ENCODE peak calls at places on chromosomes 16 and 17, in ten cellular contexts. One of them, this sample, is unnamed.

GRCh38 chr17:55699178-55699865 is 23.3 kb downstream of the TMEM100 start:
- DNase-seq in NCI-H2029: peak
- DNase-seq in nephron progenitor cell: no peak
- DNase-seq in NCI-H510A treated with DMSO at 0.1 percent for 48 hours: peak
- DNase-seq in Right ventricle myocardium superior: no peak
- DNase-seq in tibial artery: no peak
- DNase-seq in endothelial cell: no peak
- DNase-seq in neuronal stem cell: no peak
- DNase-seq in activated CD8-positive, alpha-beta T cell treated with anti-CD3 and anti-CD28 coated beads, Interleukin-2, amount 10 ng/mL, durations not matched to agents 7 days and 5 days: no peak
- DNase-seq in GM23338: no peak
- DNase-seq in this sample: no peak

GRCh38 chr17:52035336-52035915 is 123.1 kb downstream of the CA10 start:
- DNase-seq in NCI-H2029: peak
- DNase-seq in nephron progenitor cell: no peak
- DNase-seq in NCI-H510A treated with DMSO at 0.1 percent for 48 hours: no peak
- DNase-seq in Right ventricle myocardium superior: no peak
- DNase-seq in tibial artery: no peak
- DNase-seq in endothelial cell: no peak
- DNase-seq in neuronal stem cell: no peak
- DNase-seq in activated CD8-positive, alpha-beta T cell treated with anti-CD3 and anti-CD28 coated beads, Interleukin-2, amount 10 ng/mL, durations not matched to agents 7 days and 5 days: no peak
- DNase-seq in GM23338: no peak
- DNase-seq in this sample: no peak

GRCh38 chr17:79602621-79603020 is 8.2 kb downstream of the RBFOX3 start:
- DNase-seq in NCI-H2029: no peak
- DNase-seq in nephron progenitor cell: no peak
- DNase-seq in NCI-H510A treated with DMSO at 0.1 percent for 48 hours: no peak
- DNase-seq in Right ventricle myocardium superior: no peak
- DNase-seq in tibial artery: no peak
- DNase-seq in endothelial cell: no peak
- DNase-seq in neuronal stem cell: no peak
- DNase-seq in activated CD8-positive, alpha-beta T cell treated with anti-CD3 and anti-CD28 coated beads, Interleukin-2, amount 10 ng/mL, durations not matched to agents 7 days and 5 days: no peak
- DNase-seq in GM23338: no peak
- DNase-seq in this sample: no peak

GRCh38 chr17:38730526-38731379 is 612 bp downstream of the CISD3 start:
- DNase-seq in NCI-H2029: peak
- DNase-seq in nephron progenitor cell: peak
- DNase-seq in NCI-H510A treated with DMSO at 0.1 percent for 48 hours: peak
- DNase-seq in Right ventricle myocardium superior: peak
- DNase-seq in tibial artery: peak
- DNase-seq in endothelial cell: no peak
- DNase-seq in neuronal stem cell: no peak
- DNase-seq in activated CD8-positive, alpha-beta T cell treated with anti-CD3 and anti-CD28 coated beads, Interleukin-2, amount 10 ng/mL, durations not matched to agents 7 days and 5 days: peak
- DNase-seq in GM23338: peak
- DNase-seq in this sample: peak

GRCh38 chr17:51045616-51046526 is 74.8 kb downstream of the SPAG9 start:
- DNase-seq in NCI-H2029: no peak
- DNase-seq in nephron progenitor cell: no peak
- DNase-seq in NCI-H510A treated with DMSO at 0.1 percent for 48 hours: no peak
- DNase-seq in Right ventricle myocardium superior: no peak
- DNase-seq in tibial artery: no peak
- DNase-seq in endothelial cell: no peak
- DNase-seq in neuronal stem cell: peak
- DNase-seq in activated CD8-positive, alpha-beta T cell treated with anti-CD3 and anti-CD28 coated beads, Interleukin-2, amount 10 ng/mL, durations not matched to agents 7 days and 5 days: no peak
- DNase-seq in GM23338: peak
- DNase-seq in this sample: no peak

GRCh38 chr16:2458887-2459646 is 842 bp upstream of the TEDC2 start:
- DNase-seq in NCI-H2029: no peak
- DNase-seq in nephron progenitor cell: no peak
- DNase-seq in NCI-H510A treated with DMSO at 0.1 percent for 48 hours: no peak
- DNase-seq in Right ventricle myocardium superior: no peak
- DNase-seq in tibial artery: no peak
- DNase-seq in endothelial cell: no peak
- DNase-seq in neuronal stem cell: no peak
- DNase-seq in activated CD8-positive, alpha-beta T cell treated with anti-CD3 and anti-CD28 coated beads, Interleukin-2, amount 10 ng/mL, durations not matched to agents 7 days and 5 days: no peak
- DNase-seq in GM23338: peak
- DNase-seq in this sample: no peak

GRCh38 chr16:59195242-59195641 is 461.1 kb upstream of the GOT2 start:
- DNase-seq in NCI-H2029: no peak
- DNase-seq in nephron progenitor cell: no peak
- DNase-seq in NCI-H510A treated with DMSO at 0.1 percent for 48 hours: no peak
- DNase-seq in Right ventricle myocardium superior: no peak
- DNase-seq in tibial artery: no peak
- DNase-seq in endothelial cell: no peak
- DNase-seq in neuronal stem cell: no peak
- DNase-seq in activated CD8-positive, alpha-beta T cell treated with anti-CD3 and anti-CD28 coated beads, Interleukin-2, amount 10 ng/mL, durations not matched to agents 7 days and 5 days: no peak
- DNase-seq in GM23338: no peak
- DNase-seq in this sample: no peak

GRCh38 chr16:86753399-86753798 is 175.1 kb downstream of the FOXL1 start:
- DNase-seq in NCI-H2029: no peak
- DNase-seq in nephron progenitor cell: no peak
- DNase-seq in NCI-H510A treated with DMSO at 0.1 percent for 48 hours: no peak
- DNase-seq in Right ventricle myocardium superior: no peak
- DNase-seq in tibial artery: peak
- DNase-seq in endothelial cell: no peak
- DNase-seq in neuronal stem cell: no peak
- DNase-seq in activated CD8-positive, alpha-beta T cell treated with anti-CD3 and anti-CD28 coated beads, Interleukin-2, amount 10 ng/mL, durations not matched to agents 7 days and 5 days: no peak
- DNase-seq in GM23338: no peak
- DNase-seq in this sample: no peak

GRCh38 chr17:38605852-38606645 is at the start of gene SRCIN1:
- DNase-seq in NCI-H2029: peak
- DNase-seq in nephron progenitor cell: peak
- DNase-seq in NCI-H510A treated with DMSO at 0.1 percent for 48 hours: peak
- DNase-seq in Right ventricle myocardium superior: peak
- DNase-seq in tibial artery: no peak
- DNase-seq in endothelial cell: peak
- DNase-seq in neuronal stem cell: peak
- DNase-seq in activated CD8-positive, alpha-beta T cell treated with anti-CD3 and anti-CD28 coated beads, Interleukin-2, amount 10 ng/mL, durations not matched to agents 7 days and 5 days: peak
- DNase-seq in GM23338: peak
- DNase-seq in this sample: no peak

GRCh38 chr16:14041164-14041563 is 30.0 kb upstream of the MRTFB start:
- DNase-seq in NCI-H2029: no peak
- DNase-seq in nephron progenitor cell: no peak
- DNase-seq in NCI-H510A treated with DMSO at 0.1 percent for 48 hours: no peak
- DNase-seq in Right ventricle myocardium superior: no peak
- DNase-seq in tibial artery: no peak
- DNase-seq in endothelial cell: no peak
- DNase-seq in neuronal stem cell: no peak
- DNase-seq in activated CD8-positive, alpha-beta T cell treated with anti-CD3 and anti-CD28 coated beads, Interleukin-2, amount 10 ng/mL, durations not matched to agents 7 days and 5 days: no peak
- DNase-seq in GM23338: no peak
- DNase-seq in this sample: no peak

GRCh38 chr16:78720416-78720815 is 621.0 kb downstream of the WWOX start:
- DNase-seq in NCI-H2029: no peak
- DNase-seq in nephron progenitor cell: no peak
- DNase-seq in NCI-H510A treated with DMSO at 0.1 percent for 48 hours: no peak
- DNase-seq in Right ventricle myocardium superior: no peak
- DNase-seq in tibial artery: no peak
- DNase-seq in endothelial cell: no peak
- DNase-seq in neuronal stem cell: no peak
- DNase-seq in activated CD8-positive, alpha-beta T cell treated with anti-CD3 and anti-CD28 coated beads, Interleukin-2, amount 10 ng/mL, durations not matched to agents 7 days and 5 days: no peak
- DNase-seq in GM23338: no peak
- DNase-seq in this sample: no peak

GRCh38 chr17:40021471-40021961 is 6.3 kb downstream of the CSF3 start:
- DNase-seq in NCI-H2029: no peak
- DNase-seq in nephron progenitor cell: no peak
- DNase-seq in NCI-H510A treated with DMSO at 0.1 percent for 48 hours: no peak
- DNase-seq in Right ventricle myocardium superior: no peak
- DNase-seq in tibial artery: no peak
- DNase-seq in endothelial cell: no peak
- DNase-seq in neuronal stem cell: no peak
- DNase-seq in activated CD8-positive, alpha-beta T cell treated with anti-CD3 and anti-CD28 coated beads, Interleukin-2, amount 10 ng/mL, durations not matched to agents 7 days and 5 days: no peak
- DNase-seq in GM23338: no peak
- DNase-seq in this sample: no peak

GRCh38 chr17:47949951-47950350 is 7.7 kb downstream of the PRR15L start:
- DNase-seq in NCI-H2029: peak
- DNase-seq in nephron progenitor cell: no peak
- DNase-seq in NCI-H510A treated with DMSO at 0.1 percent for 48 hours: no peak
- DNase-seq in Right ventricle myocardium superior: no peak
- DNase-seq in tibial artery: no peak
- DNase-seq in endothelial cell: no peak
- DNase-seq in neuronal stem cell: no peak
- DNase-seq in activated CD8-positive, alpha-beta T cell treated with anti-CD3 and anti-CD28 coated beads, Interleukin-2, amount 10 ng/mL, durations not matched to agents 7 days and 5 days: no peak
- DNase-seq in GM23338: peak
- DNase-seq in this sample: no peak

GRCh38 chr17:33201255-33201654 is 91.8 kb downstream of the ASIC2 start:
- DNase-seq in NCI-H2029: no peak
- DNase-seq in nephron progenitor cell: no peak
- DNase-seq in NCI-H510A treated with DMSO at 0.1 percent for 48 hours: no peak
- DNase-seq in Right ventricle myocardium superior: no peak
- DNase-seq in tibial artery: no peak
- DNase-seq in endothelial cell: peak
- DNase-seq in neuronal stem cell: no peak
- DNase-seq in activated CD8-positive, alpha-beta T cell treated with anti-CD3 and anti-CD28 coated beads, Interleukin-2, amount 10 ng/mL, durations not matched to agents 7 days and 5 days: no peak
- DNase-seq in GM23338: peak
- DNase-seq in this sample: no peak

GRCh38 chr17:75642221-75643032 is 9.2 kb downstream of the SMIM5 start:
- DNase-seq in NCI-H2029: no peak
- DNase-seq in nephron progenitor cell: no peak
- DNase-seq in NCI-H510A treated with DMSO at 0.1 percent for 48 hours: peak
- DNase-seq in Right ventricle myocardium superior: peak
- DNase-seq in tibial artery: no peak
- DNase-seq in endothelial cell: no peak
- DNase-seq in neuronal stem cell: no peak
- DNase-seq in activated CD8-positive, alpha-beta T cell treated with anti-CD3 and anti-CD28 coated beads, Interleukin-2, amount 10 ng/mL, durations not matched to agents 7 days and 5 days: no peak
- DNase-seq in GM23338: no peak
- DNase-seq in this sample: no peak

GRCh38 chr17:45146616-45147101 is 1.6 kb upstream of the HEXIM1 start:
- DNase-seq in NCI-H2029: no peak
- DNase-seq in nephron progenitor cell: no peak
- DNase-seq in NCI-H510A treated with DMSO at 0.1 percent for 48 hours: no peak
- DNase-seq in Right ventricle myocardium superior: no peak
- DNase-seq in tibial artery: no peak
- DNase-seq in endothelial cell: no peak
- DNase-seq in neuronal stem cell: no peak
- DNase-seq in activated CD8-positive, alpha-beta T cell treated with anti-CD3 and anti-CD28 coated beads, Interleukin-2, amount 10 ng/mL, durations not matched to agents 7 days and 5 days: no peak
- DNase-seq in GM23338: no peak
- DNase-seq in this sample: no peak

GRCh38 chr17:50272246-50272645 is 2.0 kb upstream of the TMEM92 start:
- DNase-seq in NCI-H2029: no peak
- DNase-seq in nephron progenitor cell: no peak
- DNase-seq in NCI-H510A treated with DMSO at 0.1 percent for 48 hours: no peak
- DNase-seq in Right ventricle myocardium superior: no peak
- DNase-seq in tibial artery: peak
- DNase-seq in endothelial cell: no peak
- DNase-seq in neuronal stem cell: no peak
- DNase-seq in activated CD8-positive, alpha-beta T cell treated with anti-CD3 and anti-CD28 coated beads, Interleukin-2, amount 10 ng/mL, durations not matched to agents 7 days and 5 days: no peak
- DNase-seq in GM23338: no peak
- DNase-seq in this sample: peak

GRCh38 chr17:79082311-79083190 is 7.9 kb downstream of the ENGASE start:
- DNase-seq in NCI-H2029: no peak
- DNase-seq in nephron progenitor cell: peak
- DNase-seq in NCI-H510A treated with DMSO at 0.1 percent for 48 hours: peak
- DNase-seq in Right ventricle myocardium superior: peak
- DNase-seq in tibial artery: no peak
- DNase-seq in endothelial cell: peak
- DNase-seq in neuronal stem cell: peak
- DNase-seq in activated CD8-positive, alpha-beta T cell treated with anti-CD3 and anti-CD28 coated beads, Interleukin-2, amount 10 ng/mL, durations not matched to agents 7 days and 5 days: peak
- DNase-seq in GM23338: peak
- DNase-seq in this sample: no peak

GRCh38 chr17:76264425-76264754 is 758 bp upstream of the UBALD2 start:
- DNase-seq in NCI-H2029: no peak
- DNase-seq in nephron progenitor cell: no peak
- DNase-seq in NCI-H510A treated with DMSO at 0.1 percent for 48 hours: no peak
- DNase-seq in Right ventricle myocardium superior: no peak
- DNase-seq in tibial artery: no peak
- DNase-seq in endothelial cell: no peak
- DNase-seq in neuronal stem cell: no peak
- DNase-seq in activated CD8-positive, alpha-beta T cell treated with anti-CD3 and anti-CD28 coated beads, Interleukin-2, amount 10 ng/mL, durations not matched to agents 7 days and 5 days: peak
- DNase-seq in GM23338: no peak
- DNase-seq in this sample: no peak

GRCh38 chr16:64051826-64052225 is 1070.0 kb downstream of the CDH11 start:
- DNase-seq in NCI-H2029: no peak
- DNase-seq in nephron progenitor cell: no peak
- DNase-seq in NCI-H510A treated with DMSO at 0.1 percent for 48 hours: peak
- DNase-seq in Right ventricle myocardium superior: no peak
- DNase-seq in tibial artery: no peak
- DNase-seq in endothelial cell: peak
- DNase-seq in neuronal stem cell: peak
- DNase-seq in activated CD8-positive, alpha-beta T cell treated with anti-CD3 and anti-CD28 coated beads, Interleukin-2, amount 10 ng/mL, durations not matched to agents 7 days and 5 days: no peak
- DNase-seq in GM23338: peak
- DNase-seq in this sample: no peak

GRCh38 chr16:80462902-80463301 is 77.9 kb upstream of the DYNLRB2 start:
- DNase-seq in NCI-H2029: no peak
- DNase-seq in nephron progenitor cell: no peak
- DNase-seq in NCI-H510A treated with DMSO at 0.1 percent for 48 hours: peak
- DNase-seq in Right ventricle myocardium superior: no peak
- DNase-seq in tibial artery: no peak
- DNase-seq in endothelial cell: no peak
- DNase-seq in neuronal stem cell: no peak
- DNase-seq in activated CD8-positive, alpha-beta T cell treated with anti-CD3 and anti-CD28 coated beads, Interleukin-2, amount 10 ng/mL, durations not matched to agents 7 days and 5 days: no peak
- DNase-seq in GM23338: no peak
- DNase-seq in this sample: no peak

GRCh38 chr17:41810659-41811548 is 845 bp downstream of the P3H4 start:
- DNase-seq in NCI-H2029: no peak
- DNase-seq in nephron progenitor cell: peak
- DNase-seq in NCI-H510A treated with DMSO at 0.1 percent for 48 hours: peak
- DNase-seq in Right ventricle myocardium superior: no peak
- DNase-seq in tibial artery: no peak
- DNase-seq in endothelial cell: no peak
- DNase-seq in neuronal stem cell: no peak
- DNase-seq in activated CD8-positive, alpha-beta T cell treated with anti-CD3 and anti-CD28 coated beads, Interleukin-2, amount 10 ng/mL, durations not matched to agents 7 days and 5 days: no peak
- DNase-seq in GM23338: peak
- DNase-seq in this sample: no peak

GRCh38 chr16:2159052-2159838 is 3.7 kb downstream of the TRAF7 start:
- DNase-seq in NCI-H2029: no peak
- DNase-seq in nephron progenitor cell: no peak
- DNase-seq in NCI-H510A treated with DMSO at 0.1 percent for 48 hours: no peak
- DNase-seq in Right ventricle myocardium superior: peak
- DNase-seq in tibial artery: peak
- DNase-seq in endothelial cell: no peak
- DNase-seq in neuronal stem cell: no peak
- DNase-seq in activated CD8-positive, alpha-beta T cell treated with anti-CD3 and anti-CD28 coated beads, Interleukin-2, amount 10 ng/mL, durations not matched to agents 7 days and 5 days: no peak
- DNase-seq in GM23338: no peak
- DNase-seq in this sample: no peak

GRCh38 chr16:75244844-75245758 is 6.3 kb downstream of the BCAR1 start:
- DNase-seq in NCI-H2029: no peak
- DNase-seq in nephron progenitor cell: peak
- DNase-seq in NCI-H510A treated with DMSO at 0.1 percent for 48 hours: no peak
- DNase-seq in Right ventricle myocardium superior: peak
- DNase-seq in tibial artery: peak
- DNase-seq in endothelial cell: peak
- DNase-seq in neuronal stem cell: peak
- DNase-seq in activated CD8-positive, alpha-beta T cell treated with anti-CD3 and anti-CD28 coated beads, Interleukin-2, amount 10 ng/mL, durations not matched to agents 7 days and 5 days: no peak
- DNase-seq in GM23338: peak
- DNase-seq in this sample: peak

GRCh38 chr17:62892069-62892675 is 73.9 kb upstream of the TANC2 start:
- DNase-seq in NCI-H2029: peak
- DNase-seq in nephron progenitor cell: no peak
- DNase-seq in NCI-H510A treated with DMSO at 0.1 percent for 48 hours: peak
- DNase-seq in Right ventricle myocardium superior: no peak
- DNase-seq in tibial artery: no peak
- DNase-seq in endothelial cell: no peak
- DNase-seq in neuronal stem cell: no peak
- DNase-seq in activated CD8-positive, alpha-beta T cell treated with anti-CD3 and anti-CD28 coated beads, Interleukin-2, amount 10 ng/mL, durations not matched to agents 7 days and 5 days: no peak
- DNase-seq in GM23338: no peak
- DNase-seq in this sample: no peak

GRCh38 chr16:87559976-87560375 is 42.3 kb upstream of the JPH3 start:
- DNase-seq in NCI-H2029: no peak
- DNase-seq in nephron progenitor cell: no peak
- DNase-seq in NCI-H510A treated with DMSO at 0.1 percent for 48 hours: no peak
- DNase-seq in Right ventricle myocardium superior: no peak
- DNase-seq in tibial artery: no peak
- DNase-seq in endothelial cell: no peak
- DNase-seq in neuronal stem cell: no peak
- DNase-seq in activated CD8-positive, alpha-beta T cell treated with anti-CD3 and anti-CD28 coated beads, Interleukin-2, amount 10 ng/mL, durations not matched to agents 7 days and 5 days: no peak
- DNase-seq in GM23338: no peak
- DNase-seq in this sample: no peak

GRCh38 chr17:17811381-17812210 is 25.2 kb downstream of the SREBF1 start:
- DNase-seq in NCI-H2029: no peak
- DNase-seq in nephron progenitor cell: peak
- DNase-seq in NCI-H510A treated with DMSO at 0.1 percent for 48 hours: peak
- DNase-seq in Right ventricle myocardium superior: no peak
- DNase-seq in tibial artery: no peak
- DNase-seq in endothelial cell: no peak
- DNase-seq in neuronal stem cell: no peak
- DNase-seq in activated CD8-positive, alpha-beta T cell treated with anti-CD3 and anti-CD28 coated beads, Interleukin-2, amount 10 ng/mL, durations not matched to agents 7 days and 5 days: no peak
- DNase-seq in GM23338: no peak
- DNase-seq in this sample: no peak

GRCh38 chr17:40563371-40564052 is 1.8 kb downstream of the CCR7 start:
- DNase-seq in NCI-H2029: no peak
- DNase-seq in nephron progenitor cell: no peak
- DNase-seq in NCI-H510A treated with DMSO at 0.1 percent for 48 hours: no peak
- DNase-seq in Right ventricle myocardium superior: no peak
- DNase-seq in tibial artery: peak
- DNase-seq in endothelial cell: no peak
- DNase-seq in neuronal stem cell: no peak
- DNase-seq in activated CD8-positive, alpha-beta T cell treated with anti-CD3 and anti-CD28 coated beads, Interleukin-2, amount 10 ng/mL, durations not matched to agents 7 days and 5 days: peak
- DNase-seq in GM23338: no peak
- DNase-seq in this sample: no peak

This sample was measured in cardiac septum.